ENCODE peak calls at places on chromosomes 13 and 19, in four cellular contexts. X, D, R and U are unnamed samples.

GRCh38 chr19:45408830-45409593 is 2.6 kb downstream of the POLR1G start:
- DNase-seq in X (no peak), D (no peak), R (no peak), U (no peak)

GRCh38 chr13:101190976-101191375 is 225.3 kb downstream of the NALCN start:
- DNase-seq in X (no peak), D (no peak), R (no peak), U (no peak)

GRCh38 chr19:49597703-49597974 is 6.7 kb downstream of the PRR12 start:
- DNase-seq in X (no peak), D (no peak), R (no peak), U (no peak)

GRCh38 chr19:12783226-12783848 is 7.9 kb upstream of the JUNB start:
- DNase-seq in X (no peak), D (peak), R (no peak), U (no peak)

GRCh38 chr19:10118960-10119359 is 739 bp downstream of the EIF3G start:
- DNase-seq in X (no peak), D (no peak), R (no peak), U (no peak)

GRCh38 chr19:29523568-29523967 is 2.2 kb upstream of the VSTM2B start:
- DNase-seq in X (no peak), D (no peak), R (no peak), U (no peak)

GRCh38 chr13:109989155-109989554 is 202.8 kb upstream of the IRS2 start:
- DNase-seq in X (no peak), D (peak), R (no peak), U (no peak)

GRCh38 chr13:20353973-20354372 is 121.9 kb upstream of the GJB6 start:
- DNase-seq in X (no peak), D (no peak), R (no peak), U (no peak)

GRCh38 chr13:79621902-79622301 is 140.9 kb downstream of the NDFIP2 start:
- DNase-seq in X (no peak), D (no peak), R (no peak), U (no peak)

GRCh38 chr13:41007359-41008118 is 11.6 kb downstream of the ELF1 start:
- DNase-seq in X (no peak), D (no peak), R (no peak), U (no peak)

GRCh38 chr13:83895994-83896580 is 13.8 kb upstream of the SLITRK1 start:
- DNase-seq in X (no peak), D (no peak), R (no peak), U (no peak)

GRCh38 chr13:94494021-94494420 is 14.5 kb upstream of the DCT start:
- DNase-seq in X (no peak), D (no peak), R (no peak), U (no peak)

GRCh38 chr13:100528353-100528752 is 60.2 kb downstream of the GGACT start:
- DNase-seq in X (no peak), D (peak), R (no peak), U (no peak)

GRCh38 chr19:55678121-55678671 is 3.2 kb downstream of the EPN1 start:
- DNase-seq in X (peak), D (no peak), R (no peak), U (peak)

GRCh38 chr13:49220856-49221614 is 897 bp downstream of the MLNR start:
- DNase-seq in X (no peak), D (peak), R (no peak), U (no peak)

GRCh38 chr13:31154939-31155338 is 6.8 kb downstream of the HSPH1 start:
- DNase-seq in X (no peak), D (no peak), R (no peak), U (no peak)

GRCh38 chr13:44302948-44303575 is 70.6 kb upstream of the SERP2 start:
- DNase-seq in X (no peak), D (no peak), R (no peak), U (peak)

GRCh38 chr13:51243832-51244231 is 21.6 kb downstream of the FAM124A start:
- DNase-seq in X (no peak), D (peak), R (no peak), U (no peak)

GRCh38 chr19:10748924-10749434 is 31.1 kb downstream of the DNM2 start:
- DNase-seq in X (no peak), D (no peak), R (no peak), U (no peak)

GRCh38 chr13:56424246-56424645 is 716.5 kb upstream of the PRR20A start:
- DNase-seq in X (no peak), D (no peak), R (no peak), U (no peak)

GRCh38 chr19:48145596-48146254 is 24.4 kb downstream of the LIG1 start:
- DNase-seq in X (no peak), D (no peak), R (no peak), U (no peak)

GRCh38 chr13:111484129-111484925 is 163.9 kb downstream of the TEX29 start:
- DNase-seq in X (no peak), D (no peak), R (no peak), U (no peak)

GRCh38 chr13:21228738-21229137 is 52.3 kb downstream of the MRPL57 start:
- DNase-seq in X (no peak), D (no peak), R (no peak), U (no peak)

GRCh38 chr13:89279374-89279773 is 1608.2 kb downstream of the SLITRK5 start:
- DNase-seq in X (peak), D (no peak), R (no peak), U (no peak)

GRCh38 chr19:39138221-39139211 is 12.9 kb downstream of the PAK4 start:
- DNase-seq in X (no peak), D (peak), R (no peak), U (no peak)

GRCh38 chr19:4058696-4059492 is 7.8 kb downstream of the ZBTB7A start:
- DNase-seq in X (no peak), D (no peak), R (no peak), U (no peak)

GRCh38 chr13:80371840-80372509 is 31.0 kb upstream of the SPRY2 start:
- DNase-seq in X (no peak), D (no peak), R (no peak), U (no peak)

GRCh38 chr19:10818306-10819123 is 17.5 kb downstream of the TMED1 start:
- DNase-seq in X (no peak), D (peak), R (no peak), U (no peak)

GRCh38 chr13:79703772-79704171 is 222.8 kb downstream of the NDFIP2 start:
- DNase-seq in X (no peak), D (no peak), R (no peak), U (no peak)

GRCh38 chr19:48858984-48859710 is 9.3 kb downstream of the PLEKHA4 start:
- DNase-seq in X (no peak), D (peak), R (no peak), U (no peak)

GRCh38 chr13:66922444-66922843 is 307.7 kb downstream of the PCDH9 start:
- DNase-seq in X (no peak), D (no peak), R (no peak), U (no peak)

GRCh38 chr13:43303040-43303729 is 279.8 kb downstream of the DNAJC15 start:
- DNase-seq in X (peak), D (peak), R (no peak), U (no peak)

GRCh38 chr19:788821-789472 is 8.3 kb upstream of the PTBP1 start:
- DNase-seq in X (no peak), D (peak), R (no peak), U (no peak)

GRCh38 chr19:3641515-3642269 is 15.1 kb upstream of the CACTIN start:
- DNase-seq in X (no peak), D (no peak), R (no peak), U (no peak)

GRCh38 chr19:661427-662196 is 1.4 kb downstream of the RNF126 start:
- DNase-seq in X (no peak), D (peak), R (no peak), U (no peak)

GRCh38 chr19:19211499-19212432 is at the start of gene NCAN:
- DNase-seq in X (no peak), D (peak), R (no peak), U (no peak)
- H3K4me3 ChIP-seq in X (no peak), D (peak), R (no peak), U (no peak)

GRCh38 chr19:46985532-46986415 is 33.9 kb upstream of the NPAS1 start:
- DNase-seq in X (no peak), D (peak), R (no peak), U (no peak)
- H3K27ac ChIP-seq in X (peak), D (no peak), R (peak), U (peak)

GRCh38 chr19:6279620-6279930 is 200 bp downstream of the MLLT1 start:
- DNase-seq in X (no peak), D (no peak), R (no peak), U (no peak)
- H3K4me3 ChIP-seq in X (peak), D (peak), R (peak), U (peak)

GRCh38 chr13:98327326-98328314 is 150.6 kb upstream of the RNF113B start:
- DNase-seq in X (no peak), D (peak), R (no peak), U (no peak)
- H3K27ac ChIP-seq in X (no peak), D (peak), R (no peak), U (no peak)

DNA sequence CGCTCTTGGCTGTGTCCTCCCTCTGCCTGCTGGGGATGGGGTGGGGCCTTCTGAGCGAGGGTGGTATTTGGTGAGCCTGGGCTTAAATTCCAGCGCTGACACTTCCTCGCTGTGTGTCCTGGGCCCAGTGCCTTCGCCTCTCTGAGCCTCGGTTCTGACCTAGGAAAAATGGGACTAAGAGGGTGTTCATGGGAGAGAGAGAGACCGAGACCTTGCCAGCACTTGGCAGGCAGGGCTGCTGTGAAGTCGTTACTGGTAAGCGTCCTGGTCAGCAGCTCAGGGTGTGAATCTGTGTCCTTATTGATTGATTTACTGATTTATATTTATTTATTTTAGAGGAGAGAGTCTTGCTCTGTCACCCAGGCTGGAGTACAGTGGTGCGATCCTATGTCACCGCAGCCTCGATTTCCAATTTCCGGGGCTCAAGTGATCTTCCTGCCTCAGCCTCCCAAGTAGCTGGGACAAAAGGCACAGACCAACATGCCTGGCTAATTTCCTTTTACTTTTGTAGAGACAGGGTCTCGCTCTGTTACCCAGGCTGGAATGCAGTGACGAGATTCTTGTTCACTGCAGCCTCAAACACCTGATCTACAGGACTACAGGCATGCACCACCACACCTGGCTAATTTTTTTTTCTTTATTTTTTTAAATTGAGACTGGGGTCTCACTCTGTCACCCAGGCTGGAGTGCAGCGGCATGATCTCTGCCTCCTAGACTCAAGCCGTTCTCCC is 2.4 kb downstream of the PKN1 start:
- DNase-seq in X (no peak), D (no peak), R (no peak), U (no peak)
- H3K4me3 ChIP-seq in X (peak), D (no peak), R (peak), U (no peak)

DNA sequence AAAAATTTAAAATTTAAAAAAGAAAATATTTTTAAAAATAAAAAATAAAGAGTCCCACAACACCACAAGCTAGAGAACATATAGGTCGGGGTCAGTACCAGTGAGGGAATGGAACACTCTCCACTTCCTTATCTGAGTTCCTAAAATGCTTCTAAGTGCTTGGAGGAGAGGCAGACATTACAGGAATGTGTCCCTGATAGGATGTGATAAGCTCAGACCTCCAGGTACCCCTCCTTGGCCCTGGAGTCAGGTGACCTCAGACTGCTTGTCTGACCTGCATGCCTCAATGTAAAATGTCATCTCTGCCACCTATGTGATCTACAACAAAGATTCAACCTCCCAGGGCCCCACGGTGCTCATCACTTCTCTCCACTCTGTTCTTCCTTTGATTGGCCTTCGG is 2.8 kb downstream of the ZNF814 start:
- DNase-seq in X (no peak), D (no peak), R (no peak), U (no peak)
- H3K27ac ChIP-seq in X (no peak), D (no peak), R (no peak), U (no peak)

DNA sequence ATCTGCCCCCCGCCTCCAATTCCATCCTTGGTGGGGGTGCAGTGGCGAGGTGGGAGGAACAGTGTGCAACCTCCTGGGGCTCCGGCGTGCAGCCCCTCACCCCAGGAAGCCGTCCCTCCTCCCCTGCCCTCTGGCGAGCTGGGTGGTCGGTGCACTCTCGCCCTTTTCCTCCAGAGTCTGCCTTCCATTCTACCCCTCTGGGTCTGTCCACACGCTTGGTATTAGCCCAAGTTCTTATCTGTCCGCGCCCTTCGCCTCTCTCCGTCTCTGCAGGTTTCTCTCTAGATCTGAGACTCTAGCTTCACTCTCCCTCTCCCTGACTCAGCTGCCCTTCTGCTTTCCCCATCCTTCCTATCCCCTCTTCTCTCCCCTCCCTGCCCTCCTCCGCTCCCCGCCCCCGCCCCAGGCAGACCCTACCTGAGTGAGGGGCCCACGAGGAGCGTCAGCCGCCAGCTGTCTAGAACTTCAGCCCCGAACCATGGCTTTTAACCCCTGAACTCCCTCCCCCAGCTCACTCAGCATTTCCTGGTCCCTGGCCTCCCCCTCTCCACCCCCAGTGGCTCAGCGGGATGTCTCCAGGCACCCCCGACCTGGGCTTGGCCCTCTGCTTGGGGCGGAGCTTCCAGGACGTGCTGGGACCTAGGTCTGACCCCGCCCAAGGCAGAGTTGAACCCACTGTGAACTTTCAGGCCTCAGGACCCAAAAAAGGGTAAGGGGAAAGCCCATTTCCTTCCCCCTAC is 499 bp upstream of the KLK13 start:
- DNase-seq in X (no peak), D (no peak), R (no peak), U (no peak)
- H3K4me3 ChIP-seq in X (peak), D (peak), R (no peak), U (no peak)

GRCh38 chr13:112696001-112696868 is 6.4 kb downstream of the ATP11A start:
- DNase-seq in X (no peak), D (peak), R (no peak), U (peak)

GRCh38 chr13:112692104-112692503 is 2.3 kb downstream of the ATP11A start:
- DNase-seq in X (no peak), D (no peak), R (no peak), U (no peak)

GRCh38 chr13:112692586-112692985 is 2.7 kb downstream of the ATP11A start:
- DNase-seq in X (no peak), D (no peak), R (no peak), U (no peak)

GRCh38 chr13:112696869-112697465 is 7.1 kb downstream of the ATP11A start:
- DNase-seq in X (no peak), D (peak), R (no peak), U (peak)

DNA sequence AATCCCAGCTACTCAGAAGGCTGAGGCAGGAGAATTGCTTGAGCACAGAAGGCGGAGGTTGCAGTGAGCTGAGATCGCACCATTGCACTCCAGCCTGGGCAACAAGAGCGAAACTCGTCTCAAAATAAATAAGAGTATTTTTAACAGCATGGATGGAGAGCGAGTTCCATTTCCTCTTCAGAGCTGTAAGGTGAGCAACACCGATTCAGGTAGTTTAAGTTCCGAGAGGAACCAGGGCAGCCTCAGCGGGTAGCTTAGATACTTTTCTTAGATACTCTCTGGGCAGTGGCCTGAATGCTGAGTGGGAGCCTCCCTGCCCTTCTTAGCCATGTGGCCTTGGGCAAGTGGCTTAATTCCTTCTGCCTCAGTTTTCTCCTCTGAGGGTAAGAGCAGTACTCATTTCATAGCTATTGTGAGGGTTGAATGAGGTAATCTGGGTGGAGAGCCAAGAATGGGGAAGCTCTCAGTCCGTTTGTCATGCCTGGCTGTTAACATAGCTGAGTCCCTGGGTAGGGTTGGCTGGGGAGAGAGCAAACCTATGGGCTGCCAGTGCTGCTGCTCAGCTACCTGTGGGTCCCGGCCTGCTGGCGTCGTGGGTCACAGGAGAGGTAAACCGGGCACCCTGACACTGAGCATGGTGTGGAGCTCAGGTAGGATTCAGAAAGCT is 4.1 kb downstream of the ATP11A start:
- DNase-seq in X (peak), D (peak), R (no peak), U (no peak)
- H3K27ac ChIP-seq in X (no peak), D (no peak), R (no peak), U (no peak)